ENCODE peak calls at places on chromosomes 1 and 21, in six cellular contexts. S, R, P, N, D and B are unnamed samples.

GRCh38 chr1:47412437-47412836 is 3.6 kb upstream of the FOXE3 start:
- DNase-seq in P (no peak), N (no peak), S (no peak), R (no peak), D (no peak), B (no peak)

GRCh38 chr1:174989540-174990181 is 10.1 kb upstream of the CACYBP start:
- DNase-seq in P (no peak), D (no peak), R (no peak), N (no peak), S (peak), B (no peak)

GRCh38 chr1:117681093-117681950 is 75.5 kb downstream of the TENT5C start:
- DNase-seq in P (no peak), S (no peak), D (no peak), N (no peak), R (no peak), B (no peak)

GRCh38 chr1:9652379-9653194 is 1.1 kb downstream of the PIK3CD start:
- DNase-seq in D (no peak), S (no peak), P (no peak), N (peak), R (peak), B (no peak)

GRCh38 chr1:43975249-43975961 is 645 bp downstream of the ATP6V0B start:
- DNase-seq in S (no peak), R (peak), N (peak), D (peak), P (no peak), B (no peak)

GRCh38 chr21:15617968-15618367 is 111.8 kb upstream of the USP25 start:
- DNase-seq in R (peak), D (no peak), S (peak), P (peak), N (peak), B (peak)

GRCh38 chr1:169163059-169163458 is 56.6 kb downstream of the ATP1B1 start:
- DNase-seq in S (peak), P (peak), N (peak), D (no peak), R (peak), B (no peak)

GRCh38 chr1:89306273-89306672 is 33.6 kb upstream of the GBP5 start:
- DNase-seq in R (no peak), N (no peak), S (no peak), D (no peak), P (no peak), B (no peak)

GRCh38 chr21:24310780-24311179 is 1296.5 kb downstream of the MRPL39 start:
- DNase-seq in S (no peak), N (no peak), R (no peak), D (no peak), P (no peak), B (no peak)

GRCh38 chr1:53413175-53414001 is 45.8 kb upstream of the DMRTB1 start:
- DNase-seq in D (no peak), P (peak), N (peak), S (peak), R (peak), B (peak)

GRCh38 chr1:243738020-243738419 is 112.0 kb downstream of the AKT3 start:
- DNase-seq in S (no peak), P (no peak), N (no peak), R (no peak), D (no peak), B (no peak)

GRCh38 chr1:174519845-174520244 is 72.1 kb downstream of the GPR52 start:
- DNase-seq in R (no peak), P (no peak), D (no peak), S (no peak), N (no peak), B (no peak)

GRCh38 chr1:62784509-62785365 is 805 bp downstream of the ATG4C start:
- DNase-seq in S (no peak), R (no peak), N (peak), D (no peak), P (no peak), B (no peak)